ENCODE peak calls at places on chromosomes 13 and 19, in four cellular contexts. V is HEK293T, G is fibroblast of villous mesenchyme, M is psoas muscle. Z is an unnamed sample.

GRCh38 chr13:32259116-32259515 is 56.0 kb downstream of the ZAR1L start:
- DNase-seq in G (no peak), V (peak; percentile 19), M (no peak), Z (no peak)

GRCh38 chr19:40502647-40503046 is 35.8 kb downstream of the SPTBN4 start:
- DNase-seq in G (no peak), M (no peak), V (no peak), Z (no peak)

GRCh38 chr13:28597641-28598040 is 61.3 kb upstream of the POMP start:
- DNase-seq in M (no peak), V (no peak), G (peak; percentile 87), Z (no peak)

GRCh38 chr13:98595134-98595533 is 18.2 kb upstream of the STK24 start:
- DNase-seq in G (no peak), V (no peak), M (no peak), Z (no peak)

GRCh38 chr19:55173717-55174409 is 6.2 kb downstream of the SYT5 start:
- DNase-seq in M (no peak), V (peak; percentile 83), G (peak; percentile 55), Z (peak; percentile 94)

GRCh38 chr13:100658363-100658762 is 16.2 kb downstream of the TMTC4 start:
- DNase-seq in G (no peak), M (no peak), V (no peak), Z (no peak)

GRCh38 chr19:6568816-6569215 is 22.1 kb downstream of the CD70 start:
- DNase-seq in G (no peak), M (no peak), V (no peak), Z (no peak)

GRCh38 chr19:3369337-3370213 is 3.2 kb downstream of the NFIC start:
- DNase-seq in G (peak; percentile 61), M (peak; percentile 88), V (no peak), Z (no peak)

GRCh38 chr19:56476671-56477428 is at the start of gene ZNF667:
- DNase-seq in G (peak; percentile 40), V (no peak), M (no peak), Z (no peak)

GRCh38 chr19:19334063-19334988 is 13.7 kb downstream of the MAU2 start:
- DNase-seq in G (no peak), V (no peak), M (no peak), Z (no peak)

GRCh38 chr13:102903659-102904407 is 58.0 kb downstream of the ERCC5 start:
- DNase-seq in G (peak; percentile 44), M (no peak), V (peak; percentile 6), Z (peak; percentile 30)

GRCh38 chr13:41995946-41996345 is 35.0 kb upstream of the VWA8 start:
- DNase-seq in V (no peak), M (no peak), G (peak; percentile 16), Z (no peak)

GRCh38 chr19:42553292-42554045 is 25.2 kb upstream of the CEACAM1 start:
- DNase-seq in M (no peak), V (no peak), G (peak; percentile 87), Z (peak; percentile 17)

GRCh38 chr13:28322256-28322895 is 172.6 kb downstream of the FLT1 start:
- DNase-seq in G (peak; percentile 85), M (no peak), V (no peak), Z (no peak)

GRCh38 chr13:69565334-69565733 is 542.3 kb upstream of the ATXN8OS start:
- DNase-seq in M (no peak), V (peak; percentile 90), G (no peak), Z (peak; percentile 58)

GRCh38 chr13:76812206-76812882 is 73.9 kb downstream of the KCTD12 start:
- DNase-seq in M (peak; percentile 70), G (peak; percentile 23), V (no peak), Z (no peak)

GRCh38 chr19:58107778-58108545 is 9.9 kb upstream of the ZSCAN18 start:
- DNase-seq in G (no peak), M (no peak), V (no peak), Z (no peak)

GRCh38 chr13:99046851-99047250 is 69.0 kb upstream of the DOCK9 start:
- DNase-seq in M (no peak), V (no peak), G (peak; percentile 83), Z (no peak)

GRCh38 chr19:7595466-7596133 is at the start of gene CAMSAP3:
- DNase-seq in M (no peak), V (peak; percentile 68), G (peak; percentile 5), Z (no peak)

GRCh38 chr19:43820098-43820860 is 6.8 kb upstream of the ZNF283 start:
- DNase-seq in M (peak; percentile 51), V (no peak), G (peak; percentile 40), Z (peak; percentile 51)

GRCh38 chr19:55383279-55383788 is 758 bp downstream of the TMEM238 start:
- DNase-seq in V (no peak), G (no peak), M (no peak), Z (no peak)

GRCh38 chr13:31213681-31214289 is 14.0 kb downstream of the B3GLCT start:
- DNase-seq in M (no peak), V (no peak), G (peak; percentile 3), Z (no peak)

GRCh38 chr13:95258619-95259194 is 42.5 kb downstream of the ABCC4 start:
- DNase-seq in G (no peak), V (no peak), M (no peak), Z (no peak)

GRCh38 chr13:103250071-103250470 is 183.9 kb upstream of the SLC10A2 start:
- DNase-seq in M (no peak), G (no peak), V (no peak), Z (no peak)

GRCh38 chr19:4456843-4457653 is 546 bp downstream of the UBXN6 start:
- DNase-seq in M (peak; percentile 64), G (peak; percentile 84), V (peak; percentile 77), Z (peak; percentile 51)

GRCh38 chr13:94956407-94957110 is 244.2 kb upstream of the SOX21 start:
- DNase-seq in M (no peak), G (no peak), V (no peak), Z (no peak)

GRCh38 chr19:30733826-30734550 is 361.8 kb downstream of the ZNF536 start:
- DNase-seq in G (no peak), V (no peak), M (no peak), Z (no peak)

GRCh38 chr19:49609499-49610092 is 18.6 kb downstream of the PRR12 start:
- DNase-seq in G (no peak), M (no peak), V (no peak), Z (no peak)

GRCh38 chr19:30073152-30074000 is 131.3 kb downstream of the URI1 start:
- DNase-seq in V (no peak), G (no peak), M (peak; percentile 19), Z (no peak)

GRCh38 chr13:44918323-44919102 is 70.8 kb downstream of the NUFIP1 start:
- DNase-seq in M (peak; percentile 96), V (peak; percentile 81), G (peak; percentile 97), Z (peak; percentile 79)

GRCh38 chr13:51494151-51494550 is 41.3 kb upstream of the INTS6 start:
- DNase-seq in V (no peak), G (no peak), M (no peak), Z (no peak)

GRCh38 chr19:384801-385169 is 24.2 kb downstream of the C2CD4C start:
- DNase-seq in M (no peak), G (no peak), V (no peak), Z (no peak)

GRCh38 chr19:5968431-5969373 is 9.2 kb downstream of the RANBP3 start:
- DNase-seq in G (no peak), M (no peak), V (no peak), Z (no peak)

GRCh38 chr13:30463820-30464495 is 1.8 kb downstream of the HMGB1 start:
- DNase-seq in M (peak; percentile 79), V (no peak), G (peak; percentile 70), Z (no peak)

GRCh38 chr19:53879145-53880037 is 2.6 kb upstream of the PRKCG start:
- DNase-seq in V (peak; percentile 96), M (peak; percentile 94), G (peak; percentile 87), Z (peak; percentile 95)

GRCh38 chr13:33480561-33480960 is 195.0 kb upstream of the STARD13 start:
- DNase-seq in V (no peak), G (peak; percentile 14), M (no peak), Z (no peak)

GRCh38 chr13:26695360-26695705 is 65.3 kb downstream of the GPR12 start:
- DNase-seq in M (peak; percentile 59), G (no peak), V (no peak), Z (no peak)

GRCh38 chr19:38061294-38061693 is 154.3 kb downstream of the SIPA1L3 start:
- DNase-seq in V (no peak), G (peak; percentile 87), M (no peak), Z (no peak)

GRCh38 chr19:29878973-29879654 is 62.9 kb upstream of the URI1 start:
- DNase-seq in V (peak; percentile 48), G (no peak), M (peak; percentile 66), Z (peak; percentile 40)

Z was measured in COLO829.